ENCODE peak calls at places on chromosomes 1 and 21, in four cellular contexts. L, Y, R and W are unnamed samples.

GRCh38 chr1:183291802-183292515 is 105.9 kb downstream of the LAMC2 start:
- DNase-seq in Y (no peak), R (no peak), L (no peak), W (no peak)

GRCh38 chr1:60989745-60990718 is 92.3 kb upstream of the NFIA start:
- DNase-seq in Y (no peak), L (no peak), R (no peak), W (no peak)

GRCh38 chr1:248818505-248819374 is 7.0 kb downstream of the SH3BP5L start:
- DNase-seq in Y (no peak), R (no peak), L (no peak), W (no peak)

GRCh38 chr1:19458815-19459417 is 26.4 kb downstream of the CAPZB start:
- DNase-seq in R (no peak), L (no peak), Y (no peak), W (no peak)

GRCh38 chr1:165787741-165788140 is 19.1 kb upstream of the TMCO1 start:
- DNase-seq in R (no peak), L (no peak), Y (no peak), W (no peak)

GRCh38 chr1:162908780-162909179 is 47.8 kb upstream of the CCDC190 start:
- DNase-seq in L (no peak), Y (no peak), R (no peak), W (peak; percentile 3)

GRCh38 chr1:192140382-192140781 is 17.9 kb upstream of the RGS18 start:
- DNase-seq in R (no peak), L (no peak), Y (no peak), W (no peak)

GRCh38 chr21:45556302-45556644 is 14.0 kb upstream of the SLC19A1 start:
- DNase-seq in R (no peak), Y (no peak), L (no peak), W (no peak)

GRCh38 chr1:165397945-165398344 is 41.4 kb upstream of the LMX1A start:
- DNase-seq in R (no peak), L (no peak), Y (no peak), W (no peak)

GRCh38 chr21:45309069-45309521 is 21.4 kb upstream of the POFUT2 start:
- DNase-seq in R (peak; percentile 69), L (no peak), Y (peak; percentile 82), W (peak; percentile 42)

GRCh38 chr1:221884821-221885220 is 142.9 kb upstream of the DUSP10 start:
- DNase-seq in R (no peak), L (no peak), Y (no peak), W (no peak)

GRCh38 chr1:30274176-30274936 is 449.0 kb downstream of the MATN1 start:
- DNase-seq in L (no peak), Y (no peak), R (no peak), W (no peak)

GRCh38 chr1:80799457-80799856 is 1001.3 kb upstream of the ADGRL2 start:
- DNase-seq in Y (no peak), L (no peak), R (no peak), W (no peak)

GRCh38 chr1:78040484-78041089 is 5.2 kb upstream of the GIPC2 start:
- DNase-seq in R (no peak), Y (no peak), L (no peak), W (no peak)

GRCh38 chr1:56081151-56081550 is 498.2 kb downstream of the PLPP3 start:
- DNase-seq in Y (no peak), L (no peak), R (no peak), W (no peak)

GRCh38 chr1:84401156-84401555 is 2.9 kb downstream of the DNASE2B start:
- DNase-seq in Y (no peak), R (no peak), L (no peak), W (no peak)

GRCh38 chr1:59769412-59770095 is 45.2 kb upstream of the HOOK1 start:
- DNase-seq in R (no peak), Y (no peak), L (no peak), W (no peak)

GRCh38 chr1:15915991-15916390 is 59.9 kb downstream of the ZBTB17 start:
- DNase-seq in L (no peak), Y (no peak), R (no peak), W (no peak)

GRCh38 chr1:201565024-201565730 is 26.2 kb downstream of the NAV1 start:
- DNase-seq in L (no peak), Y (no peak), R (no peak), W (no peak)

GRCh38 chr1:84847253-84848247 is 45.5 kb downstream of the LPAR3 start:
- DNase-seq in L (no peak), Y (no peak), R (peak; percentile 25), W (no peak)

GRCh38 chr1:51575406-51576084 is 41.3 kb upstream of the OSBPL9 start:
- DNase-seq in L (no peak), R (no peak), Y (no peak), W (no peak)

GRCh38 chr1:172887162-172887561 is 163.6 kb downstream of the TNFSF18 start:
- DNase-seq in L (no peak), R (no peak), Y (no peak), W (no peak)

GRCh38 chr1:2554621-2555387 is 1.4 kb upstream of the TNFRSF14 start:
- DNase-seq in Y (peak; percentile 57), L (no peak), R (no peak), W (no peak)

GRCh38 chr1:30511106-30511505 is 212.3 kb downstream of the MATN1 start:
- DNase-seq in Y (no peak), R (no peak), L (no peak), W (no peak)

GRCh38 chr1:1422465-1423244 is 1.6 kb upstream of the ANKRD65 start:
- DNase-seq in Y (no peak), R (no peak), L (no peak), W (no peak)

GRCh38 chr1:9110669-9111356 is 18.1 kb downstream of the GPR157 start:
- DNase-seq in R (peak; percentile 85), L (no peak), Y (peak; percentile 85), W (peak; percentile 77)

GRCh38 chr1:186806477-186806876 is 22.3 kb upstream of the PLA2G4A start:
- DNase-seq in L (no peak), R (peak; percentile 5), Y (no peak), W (peak; percentile 77)

GRCh38 chr1:119838255-119838654 is 27.0 kb upstream of the REG4 start:
- DNase-seq in Y (no peak), R (no peak), L (no peak), W (no peak)

GRCh38 chr1:180975551-180975950 is 47.1 kb downstream of the STX6 start:
- DNase-seq in Y (no peak), L (no peak), R (no peak), W (no peak)

GRCh38 chr1:198620951-198621824 is 17.7 kb upstream of the PTPRC start:
- DNase-seq in L (peak; percentile 93), Y (no peak), R (no peak), W (no peak)

GRCh38 chr1:226480459-226480858 is 68.1 kb upstream of the STUM start:
- DNase-seq in L (no peak), Y (no peak), R (peak; percentile 16), W (no peak)

GRCh38 chr1:198880397-198880796 is 241.6 kb downstream of the PTPRC start:
- DNase-seq in Y (no peak), R (no peak), L (no peak), W (no peak)

GRCh38 chr1:92484472-92485373 is 2.0 kb downstream of the GFI1 start:
- DNase-seq in Y (peak; percentile 31), R (no peak), L (no peak), W (peak; percentile 38)

GRCh38 chr1:194252189-194252588 is 1065.8 kb upstream of the B3GALT2 start:
- DNase-seq in Y (no peak), R (no peak), L (no peak), W (no peak)

GRCh38 chr1:200336111-200336845 is 73.6 kb downstream of the ZNF281 start:
- DNase-seq in R (peak; percentile 53), L (no peak), Y (no peak), W (peak; percentile 51)

GRCh38 chr1:159009704-159010361 is at the start of gene IFI16:
- DNase-seq in R (no peak), Y (no peak), L (peak; percentile 87), W (peak; percentile 19)

DNA sequence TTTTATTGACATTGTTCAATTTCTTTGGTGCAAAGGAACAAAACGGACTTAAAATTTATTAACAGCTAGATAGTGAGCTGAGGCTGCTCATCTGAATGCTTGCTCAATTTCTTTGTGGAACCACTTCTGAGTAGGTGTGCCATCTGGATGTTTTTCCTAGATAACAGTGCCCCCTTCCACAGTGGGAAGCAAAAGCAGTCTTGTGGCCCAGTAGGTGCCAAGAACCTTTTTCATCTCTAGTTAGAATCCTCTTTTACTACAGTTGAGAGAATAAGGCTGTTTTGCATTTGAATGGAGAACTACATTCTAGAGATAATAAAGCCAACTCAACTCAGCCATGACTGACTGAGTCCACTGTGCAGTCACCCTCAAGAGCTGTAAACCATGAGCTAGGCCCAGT is 13.3 kb downstream of the F3 start:
- DNase-seq in Y (no peak), R (no peak), L (no peak), W (no peak)
- TF ChIP-seq RFX5 in Y (no peak), R (no peak), L (no peak), W (no peak)

GRCh38 chr1:3908886-3909517 is 8.9 kb upstream of the C1orf174 start:
- DNase-seq in L (no peak), Y (no peak), R (no peak), W (no peak)
- TF ChIP-seq HDAC2 in L (no peak), Y (no peak), R (no peak), W (no peak)

DNA sequence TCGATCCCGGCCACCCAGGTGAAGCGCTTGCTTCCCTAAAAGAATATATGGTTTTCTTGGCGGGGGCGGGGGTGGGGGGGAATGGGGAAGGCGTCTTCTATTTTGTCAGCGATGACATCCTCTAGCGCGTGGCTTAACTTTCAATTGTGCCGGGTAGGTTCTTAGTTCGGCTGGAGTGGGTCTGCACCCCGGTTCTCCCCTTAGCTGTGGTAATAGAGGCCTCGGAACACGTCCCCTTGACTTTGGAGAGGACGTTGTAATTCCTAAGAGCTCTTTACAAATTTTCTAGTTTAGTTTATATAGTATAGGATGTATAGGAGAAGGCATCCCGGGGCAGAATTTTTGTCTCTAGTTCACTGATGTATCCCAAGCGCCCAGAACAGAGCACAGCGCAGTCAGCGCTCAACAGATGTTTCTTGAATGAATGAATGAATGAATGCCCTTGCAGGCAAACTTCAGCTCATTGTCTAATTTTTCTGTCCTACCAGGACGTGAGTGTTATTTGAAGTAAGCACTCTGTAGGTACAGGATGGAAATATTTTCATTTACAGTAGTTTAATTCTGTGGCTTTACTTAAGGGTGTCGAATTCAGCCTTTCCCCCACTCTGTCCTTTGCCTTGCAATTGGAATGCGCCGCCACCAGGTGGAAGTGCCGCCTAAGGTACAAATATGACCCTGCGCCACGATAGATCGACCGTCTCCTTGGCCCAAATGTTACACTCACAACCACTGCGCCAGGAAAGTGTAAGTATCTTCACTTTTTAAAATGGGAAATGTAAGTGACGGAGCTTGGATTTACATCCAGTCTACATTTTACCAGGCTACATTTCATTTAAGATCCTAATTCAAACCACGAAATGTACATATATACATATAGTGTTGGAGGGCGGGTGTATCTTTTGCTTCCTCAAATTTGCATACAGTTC is 794 bp upstream of the MRPL39 start:
- DNase-seq in R (peak; percentile 69), L (peak; percentile 67), Y (peak; percentile 79), W (peak; percentile 81)
- TF ChIP-seq MYC in R (no peak), L (no peak), Y (no peak), W (no peak)

GRCh38 chr1:93703649-93704048 is 22.0 kb upstream of the BCAR3 start:
- DNase-seq in Y (peak; percentile 45), R (peak; percentile 83), L (no peak), W (peak; percentile 82)
- TF ChIP-seq RFX5 in Y (no peak), R (no peak), L (no peak), W (no peak)

GRCh38 chr1:234322979-234323378 is 50.3 kb upstream of the COA6 start:
- DNase-seq in R (peak; percentile 44), L (no peak), Y (peak; percentile 77), W (peak; percentile 62)
- TF ChIP-seq HDAC2 in R (no peak), L (no peak), Y (no peak), W (no peak)

GRCh38 chr1:22683547-22683946 is 27.1 kb upstream of the EPHB2 start:
- DNase-seq in L (no peak), R (no peak), Y (no peak), W (no peak)
- TF ChIP-seq MYC in L (no peak), R (no peak), Y (no peak), W (no peak)

GRCh38 chr1:212485895-212486590 is 53.3 kb downstream of the NENF start:
- DNase-seq in L (no peak), R (peak; percentile 71), Y (peak; percentile 45), W (peak; percentile 97)
- TF ChIP-seq RFX5 in L (no peak), R (no peak), Y (no peak), W (no peak)